ENCODE peak calls at places on chromosomes 3 and 15, in ten cellular contexts. N is NCI-H345; U is EL; R is hippocampal formation; H is stimulated activated naive CD8-positive, alpha-beta T cell treated with anti-CD3 and anti-CD28 coated beads, Interleukin-15, amount 100 ng/mL, for 72 hours; Q is iris pigment epithelial cell; K is uterus; X is RPMI7951; T is germinal center; M is brain microvascular endothelial cell. I is an unnamed sample.

GRCh38 chr15:98684441-98684840 is 36.1 kb downstream of the IGF1R start:
- DNase-seq in Q (peak; percentile 88), M (no peak), H (no peak), U (peak; percentile 70), K (no peak), N (no peak), R (no peak), X (peak; percentile 33), T (no peak), I (peak; percentile 62)

GRCh38 chr3:134029256-134029733 is 430 bp downstream of the SLCO2A1 start:
- DNase-seq in Q (peak; percentile 20), H (peak; percentile 13), K (no peak), N (peak; percentile 2), U (peak; percentile 13), R (no peak), M (no peak), X (peak; percentile 22), T (no peak), I (no peak)

GRCh38 chr3:33975463-33975862 is 177.0 kb downstream of the PDCD6IP start:
- DNase-seq in T (no peak), U (no peak), Q (peak; percentile 31), H (no peak), R (no peak), K (no peak), M (no peak), X (no peak), N (no peak), I (no peak)

GRCh38 chr3:117719316-117719926 is 1009.8 kb downstream of the TUSC7 start:
- DNase-seq in M (no peak), K (no peak), Q (peak; percentile 25), T (peak; percentile 3), X (peak; percentile 1), R (peak; percentile 27), U (peak; percentile 30), H (no peak), N (peak; percentile 1), I (peak; percentile 15)

GRCh38 chr3:171776411-171776810 is 33.9 kb downstream of the PLD1 start:
- DNase-seq in X (peak; percentile 75), M (no peak), T (no peak), Q (no peak), K (no peak), H (no peak), R (peak; percentile 88), N (no peak), U (no peak), I (no peak)

GRCh38 chr3:127252446-127252845 is 35.4 kb downstream of the PRR20G start:
- DNase-seq in R (no peak), U (no peak), T (no peak), M (no peak), K (no peak), Q (no peak), N (no peak), H (no peak), X (peak; percentile 13), I (peak; percentile 1)

GRCh38 chr15:60340207-60340921 is 57.4 kb downstream of the ANXA2 start:
- DNase-seq in K (no peak), M (peak; percentile 35), H (no peak), X (no peak), N (no peak), T (no peak), R (no peak), U (peak; percentile 65), Q (no peak), I (no peak)

GRCh38 chr15:78432664-78433063 is 5.4 kb upstream of the IREB2 start:
- DNase-seq in U (no peak), Q (no peak), M (no peak), X (no peak), R (no peak), T (no peak), N (no peak), H (no peak), K (no peak), I (no peak)

GRCh38 chr3:136750922-136751258 is 1.3 kb downstream of the STAG1 start:
- DNase-seq in H (no peak), X (no peak), N (no peak), Q (peak; percentile 84), U (peak; percentile 64), M (no peak), T (no peak), R (peak; percentile 72), K (no peak), I (no peak)